ENCODE peak calls at places on chromosome 4, in seven cellular contexts. T, E, Y, S, H, Q and F are unnamed samples.

GRCh38 chr4:154049457-154050181 is 260.7 kb upstream of the SFRP2 start:
- DNase-seq in T (no peak), E (peak), Y (no peak), S (peak), H (peak), Q (peak), F (peak)

GRCh38 chr4:52883183-52883621 is 21.1 kb downstream of the RASL11B start:
- DNase-seq in T (no peak), E (no peak), Y (no peak), S (no peak), H (no peak), Q (no peak), F (no peak)

GRCh38 chr4:7806080-7806630 is 133.5 kb downstream of the AFAP1 start:
- DNase-seq in T (no peak), E (no peak), Y (peak), S (no peak), H (no peak), Q (peak), F (peak)

GRCh38 chr4:4618846-4619245 is 77.0 kb upstream of the STX18 start:
- DNase-seq in T (no peak), E (no peak), Y (no peak), S (no peak), H (no peak), Q (no peak), F (no peak)

GRCh38 chr4:77418333-77418732 is 187.3 kb upstream of the CXCL13 start:
- DNase-seq in T (no peak), E (peak), Y (no peak), S (peak), H (no peak), Q (peak), F (no peak)

GRCh38 chr4:124631760-124632159 is 80.8 kb downstream of the ANKRD50 start:
- DNase-seq in T (no peak), E (peak), Y (peak), S (no peak), H (peak), Q (peak), F (no peak)

GRCh38 chr4:156968479-156968984 is 3.1 kb downstream of the PDGFC start:
- DNase-seq in T (no peak), E (peak), Y (peak), S (peak), H (peak), Q (peak), F (peak)

GRCh38 chr4:3700736-3701135 is 65.4 kb upstream of the ADRA2C start:
- DNase-seq in T (no peak), E (no peak), Y (no peak), S (no peak), H (no peak), Q (no peak), F (no peak)

GRCh38 chr4:122003335-122003734 is 51.5 kb upstream of the TRPC3 start:
- DNase-seq in T (peak), E (peak), Y (no peak), S (peak), H (peak), Q (peak), F (peak)

GRCh38 chr4:139142980-139143379 is 34.0 kb downstream of the ELF2 start:
- DNase-seq in T (no peak), E (no peak), Y (no peak), S (no peak), H (no peak), Q (no peak), F (no peak)

GRCh38 chr4:101114936-101115372 is 232.4 kb downstream of the PPP3CA start:
- DNase-seq in T (no peak), E (peak), Y (peak), S (no peak), H (no peak), Q (peak), F (peak)

GRCh38 chr4:1183985-1184773 is 11.8 kb upstream of the SPON2 start:
- DNase-seq in T (peak), E (no peak), Y (no peak), S (no peak), H (no peak), Q (no peak), F (no peak)

GRCh38 chr4:140996757-140997156 is 136.5 kb downstream of the RNF150 start:
- DNase-seq in T (no peak), E (no peak), Y (peak), S (no peak), H (no peak), Q (no peak), F (no peak)

GRCh38 chr4:150253965-150254364 is 175.7 kb downstream of the DCLK2 start:
- DNase-seq in T (no peak), E (no peak), Y (no peak), S (no peak), H (no peak), Q (no peak), F (no peak)

GRCh38 chr4:111433436-111433835 is 711.8 kb upstream of the FAM241A start:
- DNase-seq in T (no peak), E (no peak), Y (no peak), S (no peak), H (no peak), Q (no peak), F (no peak)

GRCh38 chr4:124899997-124900396 is 187.5 kb upstream of the ANKRD50 start:
- DNase-seq in T (no peak), E (no peak), Y (no peak), S (peak), H (no peak), Q (no peak), F (no peak)

GRCh38 chr4:186037692-186038658 is 31.0 kb upstream of the TLR3 start:
- DNase-seq in T (peak), E (peak), Y (peak), S (peak), H (peak), Q (peak), F (peak)

GRCh38 chr4:87250294-87250693 is 29.9 kb upstream of the KLHL8 start:
- DNase-seq in T (no peak), E (no peak), Y (no peak), S (no peak), H (no peak), Q (no peak), F (no peak)

GRCh38 chr4:163911891-163912290 is 417.4 kb downstream of the TMA16 start:
- DNase-seq in T (no peak), E (no peak), Y (no peak), S (no peak), H (no peak), Q (no peak), F (no peak)

GRCh38 chr4:56655627-56656345 is 25.3 kb downstream of the HOPX start:
- DNase-seq in T (no peak), E (no peak), Y (no peak), S (peak), H (no peak), Q (no peak), F (no peak)

GRCh38 chr4:94571720-94572119 is 120.0 kb downstream of the PDLIM5 start:
- DNase-seq in T (no peak), E (no peak), Y (no peak), S (no peak), H (no peak), Q (no peak), F (no peak)

GRCh38 chr4:3702084-3702521 is 64.1 kb upstream of the ADRA2C start:
- DNase-seq in T (no peak), E (no peak), Y (no peak), S (no peak), H (no peak), Q (no peak), F (no peak)

GRCh38 chr4:89351201-89351600 is 43.6 kb upstream of the GPRIN3 start:
- DNase-seq in T (no peak), E (no peak), Y (no peak), S (no peak), H (no peak), Q (no peak), F (no peak)

GRCh38 chr4:89357346-89357745 is 49.7 kb upstream of the GPRIN3 start:
- DNase-seq in T (no peak), E (no peak), Y (no peak), S (no peak), H (no peak), Q (no peak), F (no peak)

GRCh38 chr4:89352541-89352940 is 44.9 kb upstream of the GPRIN3 start:
- DNase-seq in T (no peak), E (no peak), Y (no peak), S (no peak), H (no peak), Q (no peak), F (no peak)

GRCh38 chr4:89356086-89356485 is 48.5 kb upstream of the GPRIN3 start:
- DNase-seq in T (no peak), E (no peak), Y (no peak), S (no peak), H (no peak), Q (no peak), F (no peak)

GRCh38 chr4:89353514-89353913 is 45.9 kb upstream of the GPRIN3 start:
- DNase-seq in T (no peak), E (no peak), Y (no peak), S (no peak), H (no peak), Q (no peak), F (no peak)
- TF ChIP-seq RAD21 in T (no peak), E (no peak), Y (no peak), S (no peak), H (no peak), Q (no peak), F (no peak)

DNA sequence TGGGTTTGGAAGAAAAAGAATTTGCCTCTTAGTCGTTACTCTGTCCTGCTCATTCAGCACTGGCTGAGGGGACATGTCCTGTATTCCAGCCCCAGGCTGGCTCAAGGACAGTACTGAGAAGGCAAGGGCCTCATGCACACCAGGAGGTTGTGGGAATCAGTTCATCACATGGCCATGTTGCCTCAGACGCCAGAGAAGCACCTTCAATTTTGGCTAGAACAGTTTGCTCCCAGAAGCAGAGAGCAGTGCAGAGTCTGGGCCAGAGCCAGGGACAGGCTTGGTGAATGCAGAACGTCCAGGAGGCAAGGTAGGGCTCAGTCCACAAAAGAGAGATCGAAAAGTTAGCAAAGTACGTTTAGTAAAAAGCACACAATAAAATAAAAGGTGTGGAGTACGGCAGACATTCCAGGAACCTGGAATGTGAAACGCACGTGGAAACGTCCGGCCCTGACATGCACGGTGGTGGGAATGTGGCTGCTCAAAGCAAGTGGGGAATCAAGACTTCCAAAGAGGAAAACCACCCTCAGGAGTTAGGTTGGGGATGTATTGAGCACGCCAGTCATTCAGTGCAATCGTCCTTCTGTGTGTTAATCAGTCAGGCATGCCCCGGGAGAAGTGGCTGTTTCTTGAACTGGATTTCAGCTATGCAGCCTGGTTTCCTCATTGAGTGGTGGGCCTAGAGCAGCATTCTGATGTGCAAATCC is 1.2 kb upstream of the SLC2A9 start:
- DNase-seq in T (no peak), E (no peak), Y (no peak), S (no peak), H (no peak), Q (no peak), F (no peak)
- TF ChIP-seq RAD21 in T (no peak), E (no peak), Y (no peak), S (no peak), H (no peak), Q (no peak), F (no peak)

DNA sequence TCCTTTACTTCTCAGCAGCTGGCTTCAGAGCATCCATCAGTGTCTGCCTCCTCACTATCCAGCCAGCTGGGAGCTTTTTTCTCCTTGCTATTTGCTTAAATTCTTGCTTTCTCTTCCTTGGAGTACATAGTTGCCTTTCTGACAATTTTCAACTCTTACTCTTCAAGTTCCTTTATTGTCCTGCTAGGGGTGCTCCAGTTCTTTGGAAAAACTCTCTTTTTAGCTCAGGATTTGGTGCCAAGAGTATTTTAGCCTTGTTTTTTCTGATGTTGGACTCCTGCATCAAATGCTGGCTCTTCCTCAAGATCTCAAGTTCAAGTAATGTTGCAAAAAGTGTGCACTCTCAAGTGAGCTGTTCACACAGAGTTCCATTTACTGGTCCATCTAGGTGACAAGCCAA is 126.4 kb downstream of the KDR start:
- DNase-seq in T (no peak), E (no peak), Y (peak), S (no peak), H (no peak), Q (no peak), F (no peak)
- TF ChIP-seq RAD21 in T (no peak), E (peak), Y (peak), S (peak), H (no peak), Q (no peak), F (no peak)

GRCh38 chr4:165563851-165564250 is 185.0 kb downstream of the CPE start:
- DNase-seq in T (no peak), E (peak), Y (no peak), S (no peak), H (no peak), Q (no peak), F (no peak)
- TF ChIP-seq RAD21 in T (no peak), E (no peak), Y (no peak), S (no peak), H (no peak), Q (no peak), F (no peak)

GRCh38 chr4:15398001-15398400 is 29.8 kb upstream of the C1QTNF7 start:
- DNase-seq in T (no peak), E (no peak), Y (no peak), S (no peak), H (no peak), Q (no peak), F (no peak)

GRCh38 chr4:15398732-15399131 is 29.1 kb upstream of the C1QTNF7 start:
- DNase-seq in T (no peak), E (no peak), Y (no peak), S (no peak), H (no peak), Q (no peak), F (no peak)

GRCh38 chr4:15400276-15400675 is 27.6 kb upstream of the C1QTNF7 start:
- DNase-seq in T (no peak), E (no peak), Y (no peak), S (no peak), H (no peak), Q (no peak), F (no peak)

GRCh38 chr4:15395342-15395741 is 32.5 kb upstream of the C1QTNF7 start:
- DNase-seq in T (no peak), E (no peak), Y (peak), S (no peak), H (no peak), Q (no peak), F (no peak)

GRCh38 chr4:15396157-15396800 is 31.6 kb upstream of the C1QTNF7 start:
- DNase-seq in T (no peak), E (peak), Y (peak), S (peak), H (peak), Q (peak), F (peak)
- TF ChIP-seq RAD21 in T (peak), E (peak), Y (peak), S (peak), H (peak), Q (peak), F (peak)

GRCh38 chr4:40180356-40180755 is 16.5 kb upstream of the RHOH start:
- DNase-seq in T (no peak), E (peak), Y (peak), S (peak), H (no peak), Q (peak), F (no peak)
- TF ChIP-seq RAD21 in T (no peak), E (no peak), Y (no peak), S (no peak), H (no peak), Q (no peak), F (no peak)

GRCh38 chr4:20538922-20539321 is 161.3 kb upstream of the PACRGL start:
- DNase-seq in T (no peak), E (no peak), Y (no peak), S (no peak), H (no peak), Q (no peak), F (peak)
- TF ChIP-seq RAD21 in T (no peak), E (no peak), Y (no peak), S (no peak), H (no peak), Q (no peak), F (no peak)

GRCh38 chr4:176840166-176840565 is 47.4 kb upstream of the VEGFC start:
- DNase-seq in T (no peak), E (no peak), Y (peak), S (no peak), H (no peak), Q (no peak), F (no peak)

GRCh38 chr4:176841730-176842129 is 49.0 kb upstream of the VEGFC start:
- DNase-seq in T (no peak), E (no peak), Y (peak), S (no peak), H (no peak), Q (no peak), F (no peak)

GRCh38 chr4:176837176-176837915 is 44.6 kb upstream of the VEGFC start:
- DNase-seq in T (no peak), E (no peak), Y (no peak), S (no peak), H (no peak), Q (no peak), F (no peak)

GRCh38 chr4:176838611-176839411 is 46.1 kb upstream of the VEGFC start:
- DNase-seq in T (no peak), E (no peak), Y (peak), S (no peak), H (no peak), Q (peak), F (no peak)

GRCh38 chr4:176839656-176840055 is 46.9 kb upstream of the VEGFC start:
- DNase-seq in T (no peak), E (no peak), Y (no peak), S (no peak), H (no peak), Q (no peak), F (no peak)
- TF ChIP-seq RAD21 in T (no peak), E (no peak), Y (no peak), S (no peak), H (no peak), Q (no peak), F (no peak)

DNA sequence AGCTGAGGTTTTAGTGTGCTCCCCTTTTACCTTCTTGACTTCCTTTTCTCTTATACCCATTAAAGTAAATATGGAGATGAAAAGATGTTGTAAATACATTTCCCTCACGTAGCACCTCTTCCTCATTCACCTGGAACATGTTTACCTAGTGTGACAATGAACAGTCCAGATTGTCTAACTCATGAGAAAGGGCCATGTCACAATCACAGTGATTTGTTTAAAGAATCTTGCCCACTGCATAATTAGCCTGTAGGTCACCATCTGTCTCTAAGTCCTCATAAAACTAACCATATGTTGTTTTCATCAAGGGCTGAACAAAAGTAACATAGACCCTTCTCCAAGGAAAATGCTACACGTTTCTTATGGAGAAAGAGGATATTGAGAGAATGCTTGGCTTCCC is 85.7 kb downstream of the TSPAN5 start:
- DNase-seq in T (no peak), E (no peak), Y (no peak), S (no peak), H (no peak), Q (no peak), F (no peak)
- TF ChIP-seq RAD21 in T (no peak), E (no peak), Y (no peak), S (no peak), H (no peak), Q (no peak), F (no peak)